ENCODE peak calls at places on chromosome 1, in seven cellular contexts. L is NCI-H1417; Z is activated CD4-positive, alpha-beta T cell treated with anti-CD3 and anti-CD28 coated beads, Interleukin-2, amount 50 U/mL, for 48 hours; O is stimulated activated effector memory CD8-positive, alpha-beta T cell treated with anti-CD3 and anti-CD28 coated beads, Interleukin-12 subunit alpha, Interleukin-12 subunit beta, amount 100 ng/mL, for 72 hours; M is activated T-helper 1 cell treated with anti-CD3 and anti-CD28 coated beads, Interleukin-2, amount 50 U/mL, for 16 hours; Q is cardiac fibroblast; P is activated T-cell treated with anti-CD3 and anti-CD28 coated beads for 1 hour. F is an unnamed sample.

GRCh38 chr1:44808938-44809917 is 905 bp downstream of the BTBD19 start:
- DNase-seq in Q (peak; percentile 81), L (no peak), Z (peak; percentile 93), P (peak; percentile 77), O (peak; percentile 65), M (peak; percentile 68), F (peak; percentile 84)

GRCh38 chr1:1678581-1679380 is 13.8 kb downstream of the SLC35E2B start:
- DNase-seq in O (peak; percentile 38), Q (no peak), Z (peak; percentile 20), P (peak; percentile 37), L (no peak), M (no peak), F (peak; percentile 44)

GRCh38 chr1:46735708-46736324 is 16.9 kb upstream of the EFCAB14 start:
- DNase-seq in O (no peak), M (no peak), P (no peak), Z (peak; percentile 13), Q (peak; percentile 76), L (no peak), F (no peak)

GRCh38 chr1:17680335-17680734 is 74.8 kb upstream of the ACTL8 start:
- DNase-seq in M (no peak), Z (no peak), P (no peak), Q (no peak), O (no peak), L (no peak), F (no peak)

GRCh38 chr1:15326691-15327530 is 79.9 kb downstream of the FHAD1 start:
- DNase-seq in Q (peak; percentile 22), Z (no peak), M (no peak), L (peak; percentile 91), P (no peak), O (no peak), F (no peak)

GRCh38 chr1:225156254-225156653 is 226.8 kb downstream of the DNAH14 start:
- DNase-seq in P (no peak), Q (peak; percentile 55), L (no peak), O (no peak), M (no peak), Z (no peak), F (no peak)

GRCh38 chr1:196659471-196659870 is 7.6 kb downstream of the CFH start:
- DNase-seq in L (no peak), P (no peak), Z (no peak), O (no peak), M (no peak), Q (no peak), F (no peak)

GRCh38 chr1:202255343-202255742 is 61.7 kb downstream of the LGR6 start:
- DNase-seq in M (no peak), Q (no peak), L (peak; percentile 64), P (no peak), O (no peak), Z (no peak), F (no peak)

GRCh38 chr1:243343970-243344749 is 88.3 kb downstream of the SDCCAG8 start:
- DNase-seq in O (no peak), M (no peak), P (no peak), Q (peak; percentile 56), Z (no peak), L (peak; percentile 76), F (no peak)

GRCh38 chr1:86394416-86394815 is 1.7 kb downstream of the ODF2L start:
- DNase-seq in Z (no peak), Q (peak; percentile 46), M (no peak), P (no peak), O (no peak), L (no peak), F (no peak)